ENCODE peak calls at places on chromosomes 4 and X, in four cellular contexts. X is endothelial cell of umbilical vein, Y is A549, B is GM12878. U is an unnamed sample.

GRCh38 chr4:162274354-162274753 is 110.6 kb upstream of the FSTL5 start:
- DNase-seq in X (no peak), Y (no peak), B (peak), U (peak)

GRCh38 chr4:152041304-152041703 is 280.5 kb upstream of the GATB start:
- DNase-seq in X (no peak), Y (no peak), B (no peak), U (no peak)

GRCh38 chrX:104679175-104679574 is 113.2 kb downstream of the IL1RAPL2 start:
- DNase-seq in X (no peak), Y (no peak), B (no peak), U (no peak)

GRCh38 chr4:98522603-98523395 is 135.6 kb downstream of the TSPAN5 start:
- DNase-seq in X (peak), Y (no peak), B (no peak), U (no peak)

GRCh38 chr4:169337510-169337909 is 66.8 kb upstream of the SH3RF1 start:
- DNase-seq in X (no peak), Y (no peak), B (no peak), U (no peak)

GRCh38 chr4:181939199-181939945 is 303.8 kb upstream of the TENM3 start:
- DNase-seq in X (no peak), Y (no peak), B (no peak), U (no peak)

GRCh38 chrX:11665144-11666040 is at the start of gene ARHGAP6:
- DNase-seq in X (peak), Y (no peak), B (no peak), U (no peak)

GRCh38 chr4:135476272-135476671 is 1274.7 kb upstream of the PABPC4L start:
- DNase-seq in X (no peak), Y (no peak), B (no peak), U (no peak)

GRCh38 chrX:1555370-1555769 is 18.4 kb upstream of the P2RY8 start:
- DNase-seq in X (no peak), Y (no peak), B (no peak), U (no peak)

GRCh38 chrX:39493168-39493567 is 604.6 kb downstream of the BCOR start:
- DNase-seq in X (no peak), Y (no peak), B (no peak), U (no peak)

DNA sequence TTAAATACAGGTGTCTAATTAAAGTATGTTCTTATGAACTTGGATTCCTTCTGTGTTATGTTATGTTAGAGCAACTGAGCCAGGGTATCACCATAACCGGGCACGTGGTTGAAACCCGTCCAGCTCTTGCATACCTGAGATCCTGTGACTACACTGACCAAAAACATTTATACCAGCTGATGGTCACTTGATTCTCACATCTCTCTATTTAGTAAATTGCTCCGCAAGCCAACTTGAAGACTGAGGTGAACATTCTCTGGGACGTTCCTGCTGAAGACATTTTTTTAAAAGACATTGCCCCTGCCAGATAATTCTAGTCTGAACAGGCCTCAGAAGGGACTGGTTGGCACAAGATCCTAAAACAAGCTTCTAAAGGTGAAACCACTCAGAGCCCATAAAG is 550.0 kb upstream of the DIPK2B start:
- DNase-seq in X (no peak), Y (no peak), B (no peak), U (no peak)
- TF ChIP-seq MYC in X (no peak), Y (no peak), B (no peak), U (no peak)

DNA sequence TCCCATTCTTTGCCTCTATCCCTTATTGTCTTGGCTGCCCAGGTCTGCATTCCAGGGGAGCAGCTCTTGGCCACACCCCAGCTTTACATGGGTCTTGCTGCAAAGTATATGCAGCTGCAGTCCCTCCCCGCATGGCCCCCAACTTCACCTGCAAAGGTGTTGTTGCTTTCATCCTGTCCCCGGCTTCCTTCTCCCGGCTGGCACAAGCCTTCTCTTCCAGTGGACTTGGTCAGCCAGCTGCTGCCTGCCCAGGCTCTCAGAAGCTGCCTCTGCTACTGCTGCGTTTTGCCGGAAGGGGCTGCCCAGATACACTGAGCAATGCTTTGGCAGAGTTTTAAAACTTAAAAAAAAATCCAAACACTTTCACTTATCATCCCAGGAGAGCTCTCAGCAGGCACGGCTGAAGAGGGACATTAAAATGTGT is 121.2 kb upstream of the PDLIM3 start:
- DNase-seq in X (peak), Y (no peak), B (no peak), U (no peak)
- TF ChIP-seq POLR2A in X (no peak), Y (no peak), B (no peak), U (no peak)

GRCh38 chrX:53438174-53438831 is 4.1 kb upstream of the HSD17B10 start:
- DNase-seq in X (no peak), Y (no peak), B (no peak), U (no peak)
- TF ChIP-seq CTCF in X (no peak), Y (no peak), B (no peak), U (no peak)

GRCh38 chr4:57191523-57192034 is 81.4 kb upstream of the IGFBP7 start:
- DNase-seq in X (peak), Y (no peak), B (no peak), U (no peak)

GRCh38 chr4:57193996-57194675 is 84.0 kb upstream of the IGFBP7 start:
- DNase-seq in X (no peak), Y (no peak), B (no peak), U (no peak)

GRCh38 chr4:57193164-57193810 is 83.1 kb upstream of the IGFBP7 start:
- DNase-seq in X (no peak), Y (no peak), B (no peak), U (no peak)

GRCh38 chr4:57187241-57187640 is 77.1 kb upstream of the IGFBP7 start:
- DNase-seq in X (no peak), Y (no peak), B (no peak), U (no peak)

GRCh38 chr4:57190651-57191481 is 80.7 kb upstream of the IGFBP7 start:
- DNase-seq in X (peak), Y (peak), B (no peak), U (peak)
- TF ChIP-seq MYC in X (no peak), Y (no peak), B (no peak), U (no peak)

GRCh38 chrX:78139160-78140123 is at the start of gene TAF9B:
- DNase-seq in X (peak), Y (peak), B (peak), U (peak)
- TF ChIP-seq POLR2A in X (peak), Y (peak), B (peak), U (peak)

GRCh38 chr4:123398151-123398802 is 1.7 kb downstream of the SPRY1 start:
- DNase-seq in X (peak), Y (peak), B (no peak), U (peak)
- TF ChIP-seq CTCF in X (peak), Y (peak), B (peak), U (peak)

GRCh38 chrX:140712413-140713173 is 3.0 kb downstream of the LINC00632 start:
- DNase-seq in X (no peak), Y (peak), B (no peak), U (peak)
- TF ChIP-seq MYC in X (no peak), Y (no peak), B (no peak), U (no peak)

GRCh38 chrX:35406386-35406785 is 391.8 kb upstream of the MAGEB16 start:
- DNase-seq in X (no peak), Y (no peak), B (no peak), U (no peak)
- TF ChIP-seq POLR2A in X (no peak), Y (no peak), B (no peak), U (no peak)

GRCh38 chr4:116358633-116359222 is 726.6 kb downstream of the TRAM1L1 start:
- DNase-seq in X (peak), Y (peak), B (peak), U (peak)
- TF ChIP-seq CTCF in X (peak), Y (peak), B (peak), U (peak)

GRCh38 chr4:14596904-14597303 is 405.4 kb upstream of the CPEB2 start:
- DNase-seq in X (no peak), Y (no peak), B (no peak), U (no peak)
- TF ChIP-seq MYC in X (no peak), Y (no peak), B (no peak), U (no peak)

U was measured in NB4.